ENCODE peak calls at places on chromosome 14, in eight cellular contexts. U, A, Y, H, G, L, J and P are unnamed samples.

GRCh38 chr14:105207460-105207901 is 26.4 kb upstream of the NUDT14 start:
- DNase-seq in U (no peak), A (no peak), Y (no peak), H (peak; percentile 68), G (no peak), L (no peak), J (no peak), P (no peak)

GRCh38 chr14:68216072-68216471 is 396.5 kb downstream of the RAD51B start:
- DNase-seq in U (no peak), A (no peak), Y (no peak), H (no peak), G (no peak), L (no peak), J (no peak), P (no peak)

GRCh38 chr14:93183596-93184317 is 940 bp downstream of the MOAP1 start:
- DNase-seq in U (no peak), A (no peak), Y (peak; percentile 64), H (no peak), G (no peak), L (no peak), J (no peak), P (no peak)

GRCh38 chr14:99573000-99573330 is 31.0 kb downstream of the CCDC85C start:
- DNase-seq in U (no peak), A (no peak), Y (no peak), H (peak; percentile 91), G (no peak), L (no peak), J (no peak), P (no peak)

GRCh38 chr14:88849717-88850116 is 25.3 kb downstream of the TTC8 start:
- DNase-seq in U (no peak), A (no peak), Y (no peak), H (no peak), G (no peak), L (no peak), J (no peak), P (no peak)

GRCh38 chr14:28057286-28058011 is 709.1 kb upstream of the FOXG1 start:
- DNase-seq in U (no peak), A (peak; percentile 4), Y (no peak), H (no peak), G (no peak), L (no peak), J (peak; percentile 38), P (no peak)

GRCh38 chr14:22375321-22375930 is 213.6 kb downstream of the DAD1 start:
- DNase-seq in U (no peak), A (peak; percentile 57), Y (no peak), H (peak; percentile 89), G (no peak), L (peak; percentile 50), J (peak; percentile 77), P (no peak)

GRCh38 chr14:22008098-22008412 is 334.4 kb upstream of the OR4E1 start:
- DNase-seq in U (no peak), A (no peak), Y (no peak), H (no peak), G (no peak), L (no peak), J (no peak), P (no peak)

GRCh38 chr14:101604228-101604934 is 43.1 kb downstream of the DIO3 start:
- DNase-seq in U (no peak), A (no peak), Y (no peak), H (no peak), G (no peak), L (no peak), J (no peak), P (no peak)

GRCh38 chr14:85817430-85817829 is 287.5 kb downstream of the FLRT2 start:
- DNase-seq in U (no peak), A (no peak), Y (no peak), H (no peak), G (no peak), L (no peak), J (no peak), P (no peak)

GRCh38 chr14:32950584-32950983 is 11.9 kb downstream of the NPAS3 start:
- DNase-seq in U (no peak), A (no peak), Y (no peak), H (no peak), G (no peak), L (no peak), J (peak; percentile 22), P (no peak)

GRCh38 chr14:104560586-104560945 is 19.0 kb upstream of the C14orf180 start:
- DNase-seq in U (no peak), A (no peak), Y (no peak), H (peak; percentile 82), G (no peak), L (no peak), J (no peak), P (no peak)

GRCh38 chr14:94143239-94143638 is 13.8 kb upstream of the IFI27L2 start:
- DNase-seq in U (no peak), A (peak; percentile 33), Y (no peak), H (peak; percentile 75), G (no peak), L (no peak), J (no peak), P (no peak)

GRCh38 chr14:93103392-93104080 is 12.2 kb downstream of the ITPK1 start:
- DNase-seq in U (no peak), A (peak; percentile 75), Y (peak; percentile 83), H (no peak), G (no peak), L (no peak), J (no peak), P (peak; percentile 44)

GRCh38 chr14:56304456-56304855 is 186.2 kb downstream of the PELI2 start:
- DNase-seq in U (no peak), A (no peak), Y (no peak), H (no peak), G (no peak), L (no peak), J (no peak), P (no peak)

GRCh38 chr14:105280525-105280924 is 20.3 kb downstream of the BRF1 start:
- DNase-seq in U (no peak), A (no peak), Y (no peak), H (no peak), G (no peak), L (no peak), J (no peak), P (no peak)

GRCh38 chr14:33617154-33617553 is 333.7 kb downstream of the EGLN3 start:
- DNase-seq in U (peak; percentile 80), A (no peak), Y (no peak), H (no peak), G (no peak), L (peak; percentile 82), J (no peak), P (no peak)

GRCh38 chr14:91912035-91912434 is 35.5 kb downstream of the FBLN5 start:
- DNase-seq in U (no peak), A (no peak), Y (peak; percentile 44), H (no peak), G (no peak), L (no peak), J (no peak), P (no peak)

GRCh38 chr14:68249534-68250517 is 430.2 kb downstream of the RAD51B start:
- DNase-seq in U (no peak), A (no peak), Y (no peak), H (no peak), G (no peak), L (no peak), J (no peak), P (no peak)

GRCh38 chr14:76292561-76292960 is 83.4 kb upstream of the ESRRB start:
- DNase-seq in U (no peak), A (no peak), Y (no peak), H (no peak), G (no peak), L (no peak), J (no peak), P (no peak)

GRCh38 chr14:68113328-68113930 is 293.9 kb downstream of the RAD51B start:
- DNase-seq in U (no peak), A (no peak), Y (no peak), H (no peak), G (no peak), L (no peak), J (no peak), P (no peak)

GRCh38 chr14:96208739-96209138 is 4.1 kb downstream of the BDKRB2 start:
- DNase-seq in U (no peak), A (no peak), Y (no peak), H (no peak), G (no peak), L (no peak), J (no peak), P (no peak)